ENCODE peak calls at places on chromosomes 11 and 22, in nine cellular contexts. Z, U, R, D, M, G, J, Y and X are unnamed samples.
A peak's percentile ranks its signal among the peaks of the same experiment; 100 is the strongest.

GRCh38 chr11:85898456-85898855 is 43.3 kb downstream of the CCDC83 start:
- DNase-seq in U (no peak), G (peak; percentile 40), M (no peak), D (no peak), R (no peak), Y (no peak), J (no peak), Z (no peak), X (no peak)

GRCh38 chr11:70587095-70587389 is 188.7 kb downstream of the CTTN start:
- DNase-seq in D (no peak), Z (no peak), M (no peak), J (no peak), Y (no peak), G (no peak), U (no peak), R (no peak), X (no peak)

GRCh38 chr22:35072939-35073338 is 7.0 kb downstream of the ISX start:
- DNase-seq in J (peak; percentile 5), R (no peak), Z (no peak), M (no peak), U (no peak), G (peak; percentile 22), Y (no peak), D (no peak), X (no peak)

GRCh38 chr11:12090061-12090572 is 20.3 kb upstream of the MICAL2 start:
- DNase-seq in J (no peak), D (no peak), R (no peak), Y (no peak), G (peak; percentile 40), U (peak; percentile 60), Z (no peak), M (no peak), X (no peak)

GRCh38 chr11:16408619-16409018 is 52.3 kb upstream of the SOX6 start:
- DNase-seq in U (no peak), M (no peak), G (no peak), Y (no peak), J (no peak), D (no peak), Z (no peak), R (no peak), X (no peak)

GRCh38 chr11:69209936-69210659 is 54.4 kb downstream of the SMIM38 start:
- DNase-seq in G (no peak), J (no peak), D (peak; percentile 26), Y (no peak), U (peak; percentile 61), M (no peak), R (no peak), Z (peak; percentile 61), X (no peak)

GRCh38 chr11:19025799-19026406 is 34.6 kb downstream of the MRGPRX2 start:
- DNase-seq in G (no peak), J (no peak), R (no peak), D (no peak), M (no peak), Y (no peak), U (no peak), Z (no peak), X (no peak)

GRCh38 chr11:120128392-120129172 is 9.3 kb downstream of the TRIM29 start:
- DNase-seq in J (no peak), D (no peak), R (peak; percentile 65), G (no peak), M (no peak), Y (no peak), U (peak; percentile 66), Z (no peak), X (no peak)

GRCh38 chr11:72673943-72674828 is at the start of gene PDE2A:
- DNase-seq in G (no peak), M (no peak), U (no peak), R (no peak), D (no peak), Y (no peak), Z (no peak), J (no peak), X (no peak)

GRCh38 chr11:10050561-10050960 is 243.5 kb downstream of the SBF2 start:
- DNase-seq in Z (no peak), Y (no peak), M (no peak), U (no peak), D (no peak), R (no peak), G (peak; percentile 67), J (peak; percentile 9), X (no peak)

GRCh38 chr11:113628912-113629311 is 77.2 kb downstream of the TMPRSS5 start:
- DNase-seq in Z (no peak), R (no peak), M (no peak), Y (no peak), U (no peak), J (no peak), D (no peak), G (no peak), X (no peak)

GRCh38 chr11:2447253-2447950 is 2.6 kb downstream of the KCNQ1 start:
- DNase-seq in Z (no peak), J (no peak), G (no peak), U (no peak), R (no peak), M (no peak), D (no peak), Y (no peak), X (no peak)

GRCh38 chr22:34972498-34972897 is 93.5 kb upstream of the ISX start:
- DNase-seq in J (no peak), G (no peak), D (no peak), M (no peak), R (no peak), Y (no peak), Z (no peak), U (no peak), X (no peak)

GRCh38 chr11:63277345-63277943 is 34.0 kb upstream of the SLC22A25 start:
- DNase-seq in J (no peak), Y (no peak), G (no peak), D (no peak), Z (no peak), R (no peak), M (no peak), U (peak; percentile 17), X (no peak)

GRCh38 chr22:20438678-20439492 is 1.3 kb upstream of the SCARF2 start:
- DNase-seq in U (no peak), Y (no peak), Z (peak; percentile 34), D (no peak), M (no peak), J (no peak), G (no peak), R (no peak), X (no peak)

GRCh38 chr22:47631571-47632102 is 869.2 kb downstream of the TBC1D22A start:
- DNase-seq in R (no peak), Z (no peak), Y (no peak), G (no peak), D (no peak), U (no peak), M (no peak), J (no peak), X (no peak)

GRCh38 chr11:73344191-73344607 is 32.0 kb upstream of the RELT start:
- DNase-seq in J (no peak), R (no peak), Y (no peak), M (no peak), Z (no peak), G (no peak), U (no peak), D (no peak), X (no peak)

GRCh38 chr11:45248501-45249011 is 37.6 kb downstream of the SYT13 start:
- DNase-seq in Z (no peak), Y (no peak), R (no peak), G (no peak), M (no peak), D (no peak), U (no peak), J (no peak), X (no peak)

GRCh38 chr11:56849250-56849649 is 100.8 kb upstream of the OR9G4 start:
- DNase-seq in D (no peak), Z (no peak), M (no peak), G (no peak), U (no peak), Y (no peak), J (no peak), R (no peak), X (no peak)

GRCh38 chr22:40010752-40011145 is 16.0 kb downstream of the FAM83F start:
- DNase-seq in Y (no peak), D (no peak), Z (no peak), J (no peak), M (no peak), G (no peak), R (no peak), U (no peak), X (no peak)

GRCh38 chr11:833849-834311 is 1.1 kb downstream of the CD151 start:
- DNase-seq in D (no peak), U (no peak), M (no peak), Z (no peak), G (no peak), Y (no peak), J (no peak), R (no peak), X (no peak)

GRCh38 chr11:113540416-113541330 is 65.5 kb upstream of the DRD2 start:
- DNase-seq in M (no peak), D (no peak), U (no peak), Y (no peak), J (no peak), R (no peak), Z (no peak), G (no peak), X (no peak)

GRCh38 chr22:23534201-23534850 is 45.8 kb downstream of the IGLL1 start:
- DNase-seq in Z (no peak), R (no peak), M (no peak), D (no peak), Y (no peak), G (no peak), J (no peak), U (no peak), X (no peak)

GRCh38 chr22:41524283-41524682 is 20.0 kb downstream of the POLR3H start:
- DNase-seq in Z (no peak), D (no peak), J (no peak), G (peak; percentile 88), Y (no peak), R (no peak), M (no peak), U (no peak), X (no peak)

GRCh38 chr11:64887757-64888405 is 9.5 kb upstream of the EHD1 start:
- DNase-seq in Z (peak; percentile 92), J (no peak), Y (peak; percentile 78), D (peak; percentile 76), G (no peak), U (peak; percentile 91), M (no peak), R (no peak), X (no peak)

GRCh38 chr22:29080061-29080975 is 7.5 kb downstream of the KREMEN1 start:
- DNase-seq in G (no peak), R (no peak), M (peak; percentile 6), U (no peak), Y (no peak), D (no peak), Z (no peak), J (no peak), X (no peak)

GRCh38 chr11:103413266-103413888 is 304.2 kb downstream of the DYNC2H1 start:
- DNase-seq in M (no peak), G (peak; percentile 50), Z (no peak), Y (no peak), J (no peak), U (no peak), D (no peak), R (no peak), X (no peak)

GRCh38 chr11:48002565-48002964 is 22.2 kb downstream of the PTPRJ start:
- DNase-seq in D (no peak), M (no peak), U (no peak), Z (no peak), J (no peak), Y (no peak), G (no peak), R (no peak), X (no peak)

GRCh38 chr22:25066861-25067435 is 114.4 kb downstream of the KIAA1671 start:
- DNase-seq in G (no peak), Y (no peak), Z (no peak), M (no peak), J (no peak), D (no peak), R (no peak), U (no peak), X (no peak)

GRCh38 chr11:19966435-19966834 is 193.8 kb downstream of the DBX1 start:
- DNase-seq in J (no peak), R (no peak), G (no peak), D (no peak), M (no peak), Z (no peak), U (no peak), Y (no peak), X (no peak)

GRCh38 chr11:77172666-77172982 is 44.6 kb downstream of the MYO7A start:
- DNase-seq in Z (no peak), G (peak; percentile 21), M (no peak), J (no peak), D (no peak), U (no peak), Y (no peak), R (no peak), X (no peak)